ENCODE peak calls at places on chromosomes 11 and 22, in seven cellular contexts. Q is cardiac muscle cell; W is Panc1; P is AG04450; N is NAMALWA; L is CD8-positive, alpha-beta T cell; E is ureter. I is an unnamed sample.

GRCh38 chr22:47902646-47903180 is 1140.3 kb downstream of the TBC1D22A start:
- DNase-seq in Q (no peak), W (no peak), P (no peak), N (no peak), L (no peak), E (no peak), I (no peak)

GRCh38 chr11:34631297-34631696 is 10.4 kb downstream of the EHF start:
- DNase-seq in Q (no peak), W (no peak), P (no peak), N (no peak), L (no peak), E (no peak), I (no peak)

GRCh38 chr22:46233231-46233630 is 16.9 kb downstream of the CDPF1 start:
- DNase-seq in Q (no peak), W (peak; percentile 18), P (no peak), N (no peak), L (no peak), E (no peak), I (no peak)

GRCh38 chr22:27317156-27317555 is 484.4 kb downstream of the MN1 start:
- DNase-seq in Q (no peak), W (no peak), P (no peak), N (no peak), L (no peak), E (no peak), I (no peak)

GRCh38 chr11:57376095-57376812 is 4.7 kb downstream of the PRG3 start:
- DNase-seq in Q (no peak), W (no peak), P (no peak), N (no peak), L (no peak), E (no peak), I (no peak)

GRCh38 chr11:13291794-13292193 is 14.2 kb downstream of the BMAL1 start:
- DNase-seq in Q (no peak), W (no peak), P (no peak), N (no peak), L (no peak), E (no peak), I (no peak)

GRCh38 chr11:27509953-27510352 is 3.4 kb upstream of the LIN7C start:
- DNase-seq in Q (no peak), W (no peak), P (no peak), N (no peak), L (no peak), E (no peak), I (no peak)

GRCh38 chr11:123588863-123589262 is 65.6 kb downstream of the SCN3B start:
- DNase-seq in Q (no peak), W (no peak), P (no peak), N (no peak), L (no peak), E (no peak), I (no peak)

GRCh38 chr11:93849751-93850584 is 450 bp downstream of the VSTM5 start:
- DNase-seq in Q (peak; percentile 38), W (no peak), P (no peak), N (no peak), L (no peak), E (no peak), I (no peak)

GRCh38 chr11:93051181-93051580 is 81.7 kb downstream of the MTNR1B start:
- DNase-seq in Q (no peak), W (no peak), P (peak; percentile 53), N (no peak), L (no peak), E (no peak), I (no peak)

GRCh38 chr11:2096001-2096918 is 42.9 kb downstream of the IGF2 start:
- DNase-seq in Q (no peak), W (no peak), P (no peak), N (no peak), L (no peak), E (no peak), I (no peak)

GRCh38 chr11:67302571-67303131 is 679 bp upstream of the SSH3 start:
- DNase-seq in Q (peak; percentile 39), W (no peak), P (no peak), N (no peak), L (no peak), E (peak; percentile 59), I (no peak)

GRCh38 chr11:67113231-67113721 is 5.8 kb upstream of the KDM2A start:
- DNase-seq in Q (peak; percentile 80), W (no peak), P (no peak), N (peak; percentile 24), L (no peak), E (no peak), I (peak; percentile 7)

GRCh38 chr11:125222494-125222893 is 57.9 kb downstream of the PKNOX2 start:
- DNase-seq in Q (no peak), W (no peak), P (no peak), N (no peak), L (no peak), E (no peak), I (no peak)

GRCh38 chr22:37193629-37194191 is 5.7 kb upstream of the C1QTNF6 start:
- DNase-seq in Q (no peak), W (no peak), P (no peak), N (no peak), L (no peak), E (no peak), I (no peak)

GRCh38 chr11:65003282-65003681 is 6.5 kb upstream of the BATF2 start:
- DNase-seq in Q (peak; percentile 60), W (no peak), P (no peak), N (no peak), L (no peak), E (no peak), I (no peak)

I was measured in naive B cell.